ENCODE peak calls at places on chromosomes 11 and 22, in four cellular contexts. G is IMR-90; R is ovary; A is effector memory CD4-positive, alpha-beta T cell. D is an unnamed sample.

GRCh38 chr11:118227865-118228785 is 3.3 kb upstream of the JAML start:
- DNase-seq in G (no peak), R (no peak), A (no peak), D (no peak)

GRCh38 chr11:70314730-70315129 is 44.2 kb downstream of the PPFIA1 start:
- DNase-seq in G (no peak), R (no peak), A (no peak), D (no peak)

GRCh38 chr11:6654281-6655019 is 1.2 kb downstream of the DCHS1 start:
- DNase-seq in G (no peak), R (no peak), A (no peak), D (no peak)

GRCh38 chr22:42959472-42960145 is 55.3 kb downstream of the PACSIN2 start:
- DNase-seq in G (peak; percentile 88), R (no peak), A (no peak), D (no peak)

GRCh38 chr22:39936523-39937145 is 23.6 kb upstream of the TMA7B start:
- DNase-seq in G (no peak), R (no peak), A (no peak), D (no peak)

GRCh38 chr11:8223513-8223899 is 40.2 kb downstream of the LMO1 start:
- DNase-seq in G (peak; percentile 11), R (no peak), A (no peak), D (no peak)

GRCh38 chr22:44567846-44568493 is 69.9 kb upstream of the RTL6 start:
- DNase-seq in G (peak; percentile 39), R (peak; percentile 10), A (peak; percentile 15), D (no peak)

GRCh38 chr22:50473088-50473487 is 1.7 kb downstream of the SBF1 start:
- DNase-seq in G (no peak), R (no peak), A (peak; percentile 35), D (no peak)

GRCh38 chr22:44741929-44742328 is 10.4 kb upstream of the ARHGAP8 start:
- DNase-seq in G (no peak), R (no peak), A (no peak), D (no peak)

GRCh38 chr11:35486934-35487333 is 38.5 kb downstream of the PAMR1 start:
- DNase-seq in G (no peak), R (no peak), A (no peak), D (no peak)

GRCh38 chr22:43849731-43850130 is 12.6 kb downstream of the SULT4A1 start:
- DNase-seq in G (no peak), R (no peak), A (no peak), D (no peak)

GRCh38 chr11:16925495-16926065 is 88.6 kb downstream of the PLEKHA7 start:
- DNase-seq in G (no peak), R (peak; percentile 37), A (no peak), D (no peak)

GRCh38 chr11:133787379-133788103 is 57.8 kb downstream of the SPATA19 start:
- DNase-seq in G (no peak), R (no peak), A (no peak), D (no peak)

GRCh38 chr11:6611092-6612007 is 666 bp downstream of the TAF10 start:
- DNase-seq in G (peak; percentile 21), R (peak; percentile 43), A (no peak), D (no peak)

GRCh38 chr11:33645686-33646085 is 54.9 kb downstream of the C11orf91 start:
- DNase-seq in G (no peak), R (no peak), A (no peak), D (no peak)

GRCh38 chr22:37428649-37429586 is 1.6 kb upstream of the ELFN2 start:
- DNase-seq in G (peak; percentile 43), R (no peak), A (peak; percentile 27), D (no peak)

GRCh38 chr11:47714554-47715081 is 551 bp downstream of the AGBL2 start:
- DNase-seq in G (no peak), R (no peak), A (no peak), D (no peak)

GRCh38 chr22:45709866-45710265 is 38.2 kb downstream of the ATXN10 start:
- DNase-seq in G (peak; percentile 82), R (no peak), A (no peak), D (peak; percentile 45)

GRCh38 chr11:118198370-118198769 is 21.9 kb upstream of the SCN2B start:
- DNase-seq in G (peak; percentile 44), R (peak; percentile 66), A (peak; percentile 58), D (no peak)

GRCh38 chr11:17350455-17351170 is 987 bp upstream of the NCR3LG1 start:
- DNase-seq in G (no peak), R (no peak), A (no peak), D (no peak)

DNA sequence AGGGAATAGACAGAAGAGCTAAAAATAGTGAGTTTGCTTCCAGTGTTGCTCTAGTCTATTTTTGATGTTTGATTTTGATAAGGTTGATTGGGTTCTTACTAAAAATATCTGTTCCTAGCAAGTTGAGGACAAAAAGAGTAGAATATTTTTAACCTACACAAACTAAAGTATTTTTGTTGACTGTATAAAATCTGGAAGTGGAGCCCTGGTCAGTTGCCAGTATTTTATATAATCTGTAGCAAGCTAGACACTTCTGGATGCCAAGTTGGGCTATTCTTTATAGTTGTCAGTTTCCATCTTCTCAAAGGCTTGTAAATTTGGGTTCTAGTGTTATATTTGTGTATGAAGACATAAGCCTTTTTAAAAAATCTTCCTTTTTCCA is 56.6 kb downstream of the HSD17B12 start:
- DNase-seq in G (no peak), R (no peak), A (no peak), D (no peak)
- H3K4me3 ChIP-seq in G (no peak overlapping the region), R (no peak overlapping the region), A (no peak overlapping the region), D (no peak overlapping the region)

GRCh38 chr22:20545681-20546521 is 38.5 kb downstream of the MED15 start:
- DNase-seq in G (no peak), R (no peak), A (no peak), D (no peak)

GRCh38 chr22:20537983-20538382 is 30.6 kb downstream of the MED15 start:
- DNase-seq in G (no peak), R (no peak), A (no peak), D (no peak)

GRCh38 chr22:20546541-20546950 is 39.1 kb downstream of the MED15 start:
- DNase-seq in G (no peak), R (no peak), A (no peak), D (no peak)

GRCh38 chr22:20542736-20543135 is 35.3 kb downstream of the MED15 start:
- DNase-seq in G (no peak), R (no peak), A (no peak), D (no peak)

GRCh38 chr22:20542055-20542454 is 34.6 kb downstream of the MED15 start:
- DNase-seq in G (no peak), R (no peak), A (no peak), D (no peak)
- H3K36me3 ChIP-seq in G (peaks cover 28% of the 10 kb centered on the region), R (no peaks in the 10 kb centered on the region), A (peaks cover 7% of the 10 kb centered on the region), D (peaks cover 13% of the 10 kb centered on the region)

DNA sequence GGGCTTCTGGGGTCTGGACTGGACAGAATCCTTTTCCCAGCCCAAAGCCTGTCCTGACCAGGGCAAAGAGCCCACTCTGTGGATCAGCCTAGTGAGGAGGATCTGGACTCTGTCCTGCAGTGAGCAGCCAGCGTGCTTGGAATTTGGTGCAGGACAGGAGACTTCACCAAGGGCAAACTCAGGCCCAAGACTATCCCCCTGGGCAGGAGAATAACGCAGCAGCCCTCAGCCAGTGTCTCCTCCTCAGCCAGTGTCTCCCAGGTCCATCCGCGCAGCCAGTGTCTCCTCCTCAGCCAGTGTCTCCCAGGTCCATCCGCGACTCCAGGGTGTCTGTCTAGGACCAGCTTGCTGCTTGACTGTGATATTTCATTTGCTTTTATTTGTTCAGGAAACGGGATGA is 1334.0 kb downstream of the TBC1D22A start:
- DNase-seq in G (no peak), R (no peak), A (no peak), D (no peak)
- H3K4me3 ChIP-seq in G (no peak overlapping the region), R (no peak overlapping the region), A (no peak overlapping the region), D (no peak overlapping the region)

GRCh38 chr11:3753110-3753509 is 44.2 kb downstream of the NUP98 start:
- DNase-seq in G (no peak), R (no peak), A (no peak), D (no peak)

DNA sequence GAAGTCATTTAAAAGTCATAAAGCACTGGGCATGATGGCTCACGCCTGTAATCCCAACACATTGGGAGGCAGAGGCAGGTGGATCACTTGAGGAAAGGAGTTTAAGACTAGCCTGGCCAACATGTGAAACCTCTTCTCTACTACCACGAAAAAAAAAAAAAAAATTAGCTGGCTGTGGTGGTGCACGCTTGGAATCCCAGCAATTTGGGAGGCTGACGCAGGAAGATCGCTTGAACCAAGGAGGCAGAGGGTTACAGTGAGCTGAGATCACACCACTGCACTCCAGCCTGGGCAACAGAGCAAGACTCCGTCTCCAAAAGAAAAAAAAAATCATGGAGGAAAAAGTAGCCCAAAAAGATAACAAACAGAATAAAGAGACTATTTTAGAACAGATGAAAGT is 42.2 kb downstream of the NUP98 start:
- DNase-seq in G (no peak), R (no peak), A (no peak), D (no peak)
- H3K36me3 ChIP-seq in G (peaks cover 49% of the 10 kb centered on the region), R (no peaks in the 10 kb centered on the region), A (peaks cover 76% of the 10 kb centered on the region), D (peaks cover 9% of the 10 kb centered on the region)

GRCh38 chr11:40514124-40514523 is 945.3 kb downstream of the LRRC4C start:
- DNase-seq in G (no peak), R (no peak), A (no peak), D (no peak)

GRCh38 chr11:40517122-40517521 is 942.3 kb downstream of the LRRC4C start:
- DNase-seq in G (no peak), R (no peak), A (no peak), D (no peak)

GRCh38 chr11:40508307-40508706 is 951.1 kb downstream of the LRRC4C start:
- DNase-seq in G (no peak), R (no peak), A (no peak), D (no peak)

GRCh38 chr11:40513281-40513680 is 946.2 kb downstream of the LRRC4C start:
- DNase-seq in G (no peak), R (no peak), A (no peak), D (no peak)
- H3K4me3 ChIP-seq in G (no peak overlapping the region), R (no peak overlapping the region), A (no peak overlapping the region), D (no peak overlapping the region)

DNA sequence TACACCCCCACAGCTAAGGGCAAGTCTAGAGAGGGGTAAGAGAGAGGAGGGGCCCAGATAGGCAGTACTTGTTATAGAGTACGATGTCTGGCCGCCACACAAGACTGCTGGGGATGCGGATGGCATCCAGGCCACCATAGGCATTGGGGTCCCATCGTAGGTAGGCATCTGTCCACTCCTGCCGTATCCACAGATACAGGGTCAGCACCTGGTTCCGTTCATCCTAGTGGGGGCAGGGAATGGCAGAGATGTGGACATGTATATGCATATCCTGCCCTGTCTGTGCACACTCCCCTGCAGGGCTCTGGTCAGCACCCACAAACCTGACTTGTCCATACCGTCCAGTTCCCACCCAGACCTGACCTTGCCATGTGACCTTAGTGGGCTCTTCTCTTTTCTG is 2.1 kb downstream of the CHRNA10 start:
- DNase-seq in G (no peak), R (no peak), A (no peak), D (no peak)
- H3K36me3 ChIP-seq in G (peaks cover 56% of the 10 kb centered on the region), R (no peaks in the 10 kb centered on the region), A (peaks cover 64% of the 10 kb centered on the region), D (peaks cover 32% of the 10 kb centered on the region)

GRCh38 chr11:57315491-57315890 is 9.3 kb downstream of the TNKS1BP1 start:
- DNase-seq in G (peak; percentile 61), R (peak; percentile 65), A (no peak), D (no peak)
- H3K4me3 ChIP-seq in G (no peak overlapping the region), R (no peak overlapping the region), A (no peak overlapping the region), D (no peak overlapping the region)

DNA sequence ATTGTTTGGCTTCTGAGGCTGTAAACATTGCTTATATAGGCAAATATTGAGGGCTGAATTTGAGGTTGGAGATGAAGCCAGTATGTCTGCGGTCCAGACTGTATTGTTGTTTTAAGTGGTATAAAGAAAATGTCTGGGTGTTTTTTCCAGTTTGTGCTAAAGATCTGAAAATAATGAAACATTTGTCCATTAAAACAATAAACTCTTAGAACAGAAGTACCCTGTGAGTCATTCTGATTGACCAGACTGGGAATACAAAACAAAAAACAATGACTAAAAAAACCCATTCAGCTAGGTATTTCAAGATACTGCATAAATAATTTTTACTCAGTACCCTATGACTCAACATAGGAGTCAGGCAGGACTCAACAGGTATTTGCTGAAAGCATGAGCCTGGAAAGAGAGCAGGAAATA is 20.4 kb downstream of the ALKBH8 start:
- DNase-seq in G (peak; percentile 63), R (no peak), A (no peak), D (no peak)
- H3K36me3 ChIP-seq in G (peaks cover 4% of the 10 kb centered on the region), R (no peaks in the 10 kb centered on the region), A (peaks cover 15% of the 10 kb centered on the region), D (no peaks in the 10 kb centered on the region)

D was measured in BJ.